ENCODE peak calls at places on chromosomes 7 and 10, in five cellular contexts. V is HepG2, R is K562, U is H1, J is GM12878. S is an unnamed sample.

GRCh38 chr10:70286616-70287015 is 2.8 kb upstream of the NPFFR1 start:
- DNase-seq in U (no peak), J (no peak), R (no peak), V (no peak), S (no peak)

GRCh38 chr10:13316635-13317311 is 16.9 kb upstream of the PHYH start:
- DNase-seq in R (no peak), U (no peak), V (no peak), J (no peak), S (no peak)

GRCh38 chr10:24951201-24952145 is 933 bp downstream of the PRTFDC1 start:
- DNase-seq in J (no peak), U (peak; percentile 75), V (no peak), R (peak; percentile 83), S (no peak)

GRCh38 chr10:110502072-110502845 is 4.6 kb downstream of the DUSP5 start:
- DNase-seq in J (no peak), R (no peak), V (no peak), U (no peak), S (no peak)

GRCh38 chr10:121268363-121268762 is 329.9 kb downstream of the FGFR2 start:
- DNase-seq in V (no peak), R (no peak), U (no peak), J (no peak), S (no peak)

GRCh38 chr7:106372121-106372520 is 87.3 kb upstream of the NAMPT start:
- DNase-seq in R (no peak), V (no peak), U (no peak), J (no peak), S (no peak)

GRCh38 chr10:16606421-16606820 is 84.7 kb upstream of the C1QL3 start:
- DNase-seq in V (no peak), R (no peak), U (no peak), J (no peak), S (no peak)

GRCh38 chr10:119207713-119208552 is 562 bp downstream of the GRK5 start:
- DNase-seq in U (peak; percentile 81), R (no peak), V (peak; percentile 65), J (no peak), S (no peak)

GRCh38 chr7:88480266-88480665 is 173.6 kb upstream of the STEAP4 start:
- DNase-seq in J (no peak), R (no peak), U (no peak), V (no peak), S (no peak)

GRCh38 chr10:48672596-48673255 is 11.9 kb upstream of the WDFY4 start:
- DNase-seq in U (peak; percentile 33), R (no peak), V (no peak), J (peak; percentile 73), S (no peak)

GRCh38 chr10:48671914-48672595 is 12.6 kb upstream of the WDFY4 start:
- DNase-seq in U (no peak), V (no peak), J (peak; percentile 81), R (no peak), S (no peak)

GRCh38 chr10:48667960-48668541 is 16.6 kb upstream of the WDFY4 start:
- DNase-seq in R (no peak), V (no peak), U (no peak), J (peak; percentile 94), S (no peak)

GRCh38 chr10:48670978-48671913 is 13.4 kb upstream of the WDFY4 start:
- DNase-seq in U (peak; percentile 63), V (no peak), J (no peak), R (no peak), S (no peak)
- TF ChIP-seq POLR2AphosphoS5 in U (no peak), V (no peak), J (peak; percentile 79), R (no peak), S (no peak)

DNA sequence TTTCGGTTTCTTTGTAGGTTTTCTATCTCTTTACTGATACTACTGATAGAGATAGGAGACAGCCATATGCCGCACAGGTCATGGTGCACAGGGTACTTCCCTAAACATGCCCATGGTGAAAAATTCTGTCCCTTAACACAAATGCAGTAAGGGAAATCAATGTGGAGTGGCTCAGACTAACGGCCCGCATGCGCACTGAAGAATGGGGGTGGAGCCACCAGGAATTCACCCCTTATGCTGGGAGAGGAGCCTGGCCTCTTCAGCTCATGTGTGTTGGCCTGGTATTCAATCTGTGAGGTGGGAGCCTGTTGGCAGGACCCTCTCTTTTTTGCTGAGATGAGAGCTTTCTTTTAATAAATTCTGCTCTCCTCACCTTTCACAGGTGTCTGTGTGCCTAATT is 8.4 kb upstream of the URGCP start:
- DNase-seq in J (no peak), V (no peak), R (no peak), U (no peak), S (no peak)
- TF ChIP-seq SP1 in J (no peak), V (no peak), R (no peak), U (no peak), S (no peak)

GRCh38 chr7:55557666-55558188 is 14.6 kb downstream of the VOPP1 start:
- DNase-seq in U (no peak), V (no peak), R (peak; percentile 49), J (peak; percentile 85), S (no peak)
- TF ChIP-seq POLR2AphosphoS5 in U (no peak), V (no peak), R (no peak), J (peak; percentile 69), S (no peak)

GRCh38 chr10:125005312-125006187 is 63.6 kb downstream of the ZRANB1 start:
- DNase-seq in R (no peak), U (no peak), V (no peak), J (no peak), S (no peak)

GRCh38 chr10:125006188-125006680 is 64.3 kb downstream of the ZRANB1 start:
- DNase-seq in J (no peak), R (no peak), V (no peak), U (no peak), S (no peak)

GRCh38 chr10:125006921-125007391 is 65.0 kb downstream of the ZRANB1 start:
- DNase-seq in R (no peak), J (no peak), V (no peak), U (no peak), S (no peak)

GRCh38 chr10:125008689-125009579 is 67.0 kb downstream of the ZRANB1 start:
- DNase-seq in J (no peak), U (no peak), R (no peak), V (no peak), S (no peak)

GRCh38 chr10:125007436-125007835 is 65.5 kb downstream of the ZRANB1 start:
- DNase-seq in R (no peak), U (no peak), V (no peak), J (no peak), S (no peak)
- TF ChIP-seq SP1 in R (no peak), U (no peak), V (no peak), J (no peak), S (no peak)

DNA sequence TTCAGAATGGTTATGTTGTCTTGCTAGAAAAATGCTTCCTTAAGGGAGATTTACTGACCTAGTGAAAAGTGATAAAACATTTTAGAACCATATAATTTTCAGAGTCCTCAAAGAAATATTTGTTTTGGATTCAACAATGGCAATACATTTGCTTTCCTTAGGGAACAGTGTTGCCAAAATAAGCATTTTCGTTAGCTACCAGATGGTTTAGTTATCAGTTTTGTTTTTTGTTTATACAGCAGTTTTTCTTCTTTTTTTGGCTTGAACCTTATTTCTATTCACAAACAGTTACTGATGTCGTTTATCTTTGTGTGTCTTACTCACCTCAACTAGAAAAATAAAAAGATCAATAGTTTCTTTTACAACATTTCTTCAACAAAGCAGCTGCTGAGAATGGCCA is 48.6 kb downstream of the EXOC4 start:
- DNase-seq in R (no peak), U (no peak), J (no peak), V (no peak), S (no peak)
- TF ChIP-seq POLR2AphosphoS5 in R (no peak), U (no peak), J (no peak), V (no peak), S (no peak)

DNA sequence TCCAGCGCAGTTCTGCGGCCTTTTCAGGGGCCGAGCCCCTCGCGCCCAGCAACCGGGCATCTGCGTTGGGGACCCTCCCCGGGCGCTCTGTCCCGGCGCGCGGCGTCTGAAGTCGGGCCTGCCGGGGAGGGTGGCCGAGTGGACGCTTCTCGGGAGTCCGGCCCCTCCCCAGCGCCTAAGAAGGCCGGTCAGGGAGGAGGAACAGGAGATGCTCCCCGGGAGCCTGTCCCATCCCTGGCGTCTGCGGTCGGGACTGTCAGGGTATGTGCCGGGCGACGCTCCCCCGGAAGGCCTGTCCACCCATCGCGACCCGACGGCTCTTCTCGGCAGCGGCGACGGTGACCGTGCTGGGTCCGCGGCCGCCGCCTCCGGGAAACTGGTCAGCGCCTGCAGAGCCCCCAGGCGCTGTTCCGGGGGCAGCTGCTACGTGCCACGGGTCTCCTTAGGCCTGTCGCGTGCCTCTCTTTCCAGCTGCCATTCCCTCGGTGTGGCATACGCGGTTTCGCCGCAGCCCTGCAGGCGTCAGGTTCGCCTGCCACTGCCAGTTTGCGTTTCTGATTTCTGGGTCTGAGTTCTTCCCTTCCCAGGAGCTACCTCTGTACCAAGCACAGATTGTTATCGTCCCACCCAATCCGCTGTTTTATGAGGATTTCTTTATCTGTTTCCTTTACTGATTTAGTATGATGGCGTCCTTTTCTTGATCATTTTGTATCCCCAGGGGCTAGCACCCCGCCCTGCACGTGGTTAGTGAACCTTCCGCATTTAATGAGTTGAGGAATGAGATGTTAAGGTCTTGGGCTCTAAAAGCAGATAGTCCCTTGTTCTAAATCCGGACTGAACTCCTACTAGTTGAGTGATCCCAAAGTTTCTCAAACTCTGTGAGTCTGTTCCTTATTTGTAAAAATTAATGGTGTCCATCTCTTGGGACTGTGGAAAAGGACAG is 782 bp downstream of the IFIT5 start:
- DNase-seq in R (no peak), U (peak; percentile 81), V (no peak), J (no peak), S (no peak)
- TF ChIP-seq SP1 in R (no peak), U (no peak), V (no peak), J (no peak), S (no peak)

GRCh38 chr10:78804356-78805032 is 264.3 kb upstream of the ZMIZ1 start:
- DNase-seq in R (no peak), V (no peak), U (no peak), J (no peak), S (no peak)
- TF ChIP-seq POLR2AphosphoS5 in R (no peak), V (no peak), U (no peak), J (no peak), S (no peak)

GRCh38 chr10:5913736-5914135 is 23.7 kb downstream of the FBH1 start:
- DNase-seq in U (no peak), J (no peak), V (no peak), R (no peak), S (no peak)
- TF ChIP-seq SP1 in U (no peak), J (no peak), V (no peak), R (no peak), S (no peak)

GRCh38 chr10:113268186-113268585 is 284.7 kb upstream of the HABP2 start:
- DNase-seq in R (no peak), V (no peak), U (no peak), J (no peak), S (no peak)

GRCh38 chr10:113269333-113269732 is 283.5 kb upstream of the HABP2 start:
- DNase-seq in V (no peak), R (no peak), U (no peak), J (no peak), S (no peak)

GRCh38 chr10:113272511-113272910 is 280.3 kb upstream of the HABP2 start:
- DNase-seq in J (no peak), U (no peak), V (no peak), R (no peak), S (no peak)

GRCh38 chr10:113273877-113274829 is 278.7 kb upstream of the HABP2 start:
- DNase-seq in J (no peak), U (no peak), V (no peak), R (no peak), S (no peak)

GRCh38 chr10:113273151-113273876 is 279.5 kb upstream of the HABP2 start:
- DNase-seq in J (no peak), U (no peak), V (no peak), R (no peak), S (no peak)
- TF ChIP-seq POLR2AphosphoS5 in J (no peak), U (no peak), V (no peak), R (no peak), S (no peak)

S was measured in HCT116.